ENCODE peak calls at places on chromosomes 3 and 15, in six cellular contexts. One of them, this sample, is unnamed.

GRCh38 chr3:195063596-195064193 is 207.3 kb downstream of the XXYLT1 start:
- DNase-seq in activated CD4-positive, alpha-beta T cell treated with anti-CD3 and anti-CD28 coated beads, Interleukin-2, amount 10 ng/mL, durations not matched to agents 24 days and 14 days: no peak
- DNase-seq in stimulated activated CD4-positive, alpha-beta T cell treated with anti-CD3 and anti-CD28 coated beads, Interleukin-15, amount 100 ng/mL, for 24 hours: no peak
- DNase-seq in T-helper 2 cell: no peak
- DNase-seq in DMS53: peak; percentile 34
- DNase-seq in T follicular helper cell: no peak
- DNase-seq in this sample: no peak

GRCh38 chr3:115630850-115631249 is 7.5 kb downstream of the GAP43 start:
- DNase-seq in activated CD4-positive, alpha-beta T cell treated with anti-CD3 and anti-CD28 coated beads, Interleukin-2, amount 10 ng/mL, durations not matched to agents 24 days and 14 days: no peak
- DNase-seq in stimulated activated CD4-positive, alpha-beta T cell treated with anti-CD3 and anti-CD28 coated beads, Interleukin-15, amount 100 ng/mL, for 24 hours: no peak
- DNase-seq in T-helper 2 cell: no peak
- DNase-seq in DMS53: no peak
- DNase-seq in T follicular helper cell: no peak
- DNase-seq in this sample: no peak

GRCh38 chr3:104133630-104134029 is 1233.1 kb upstream of the ALCAM start:
- DNase-seq in activated CD4-positive, alpha-beta T cell treated with anti-CD3 and anti-CD28 coated beads, Interleukin-2, amount 10 ng/mL, durations not matched to agents 24 days and 14 days: no peak
- DNase-seq in stimulated activated CD4-positive, alpha-beta T cell treated with anti-CD3 and anti-CD28 coated beads, Interleukin-15, amount 100 ng/mL, for 24 hours: no peak
- DNase-seq in T-helper 2 cell: no peak
- DNase-seq in DMS53: peak; percentile 30
- DNase-seq in T follicular helper cell: no peak
- DNase-seq in this sample: no peak

GRCh38 chr15:85501574-85501973 is 121.2 kb downstream of the AKAP13 start:
- DNase-seq in activated CD4-positive, alpha-beta T cell treated with anti-CD3 and anti-CD28 coated beads, Interleukin-2, amount 10 ng/mL, durations not matched to agents 24 days and 14 days: no peak
- DNase-seq in stimulated activated CD4-positive, alpha-beta T cell treated with anti-CD3 and anti-CD28 coated beads, Interleukin-15, amount 100 ng/mL, for 24 hours: no peak
- DNase-seq in T-helper 2 cell: no peak
- DNase-seq in DMS53: no peak
- DNase-seq in T follicular helper cell: no peak
- DNase-seq in this sample: no peak

GRCh38 chr3:188524057-188524456 is 370.1 kb downstream of the LPP start:
- DNase-seq in activated CD4-positive, alpha-beta T cell treated with anti-CD3 and anti-CD28 coated beads, Interleukin-2, amount 10 ng/mL, durations not matched to agents 24 days and 14 days: no peak
- DNase-seq in stimulated activated CD4-positive, alpha-beta T cell treated with anti-CD3 and anti-CD28 coated beads, Interleukin-15, amount 100 ng/mL, for 24 hours: no peak
- DNase-seq in T-helper 2 cell: no peak
- DNase-seq in DMS53: no peak
- DNase-seq in T follicular helper cell: no peak
- DNase-seq in this sample: no peak

GRCh38 chr15:99275061-99275460 is 23.8 kb downstream of the LRRC28 start:
- DNase-seq in activated CD4-positive, alpha-beta T cell treated with anti-CD3 and anti-CD28 coated beads, Interleukin-2, amount 10 ng/mL, durations not matched to agents 24 days and 14 days: peak; percentile 46
- DNase-seq in stimulated activated CD4-positive, alpha-beta T cell treated with anti-CD3 and anti-CD28 coated beads, Interleukin-15, amount 100 ng/mL, for 24 hours: no peak
- DNase-seq in T-helper 2 cell: no peak
- DNase-seq in DMS53: no peak
- DNase-seq in T follicular helper cell: no peak
- DNase-seq in this sample: no peak

GRCh38 chr3:42489937-42490227 is 12.6 kb upstream of the VIPR1 start:
- DNase-seq in activated CD4-positive, alpha-beta T cell treated with anti-CD3 and anti-CD28 coated beads, Interleukin-2, amount 10 ng/mL, durations not matched to agents 24 days and 14 days: no peak
- DNase-seq in stimulated activated CD4-positive, alpha-beta T cell treated with anti-CD3 and anti-CD28 coated beads, Interleukin-15, amount 100 ng/mL, for 24 hours: no peak
- DNase-seq in T-helper 2 cell: no peak
- DNase-seq in DMS53: no peak
- DNase-seq in T follicular helper cell: no peak
- DNase-seq in this sample: no peak

GRCh38 chr15:79811406-79812405 is 85.1 kb downstream of the MTHFS start:
- DNase-seq in activated CD4-positive, alpha-beta T cell treated with anti-CD3 and anti-CD28 coated beads, Interleukin-2, amount 10 ng/mL, durations not matched to agents 24 days and 14 days: no peak
- DNase-seq in stimulated activated CD4-positive, alpha-beta T cell treated with anti-CD3 and anti-CD28 coated beads, Interleukin-15, amount 100 ng/mL, for 24 hours: no peak
- DNase-seq in T-helper 2 cell: no peak
- DNase-seq in DMS53: no peak
- DNase-seq in T follicular helper cell: no peak
- DNase-seq in this sample: peak; percentile 61

GRCh38 chr3:22089284-22089683 is 338.3 kb upstream of the ZNF385D start:
- DNase-seq in activated CD4-positive, alpha-beta T cell treated with anti-CD3 and anti-CD28 coated beads, Interleukin-2, amount 10 ng/mL, durations not matched to agents 24 days and 14 days: peak; percentile 54
- DNase-seq in stimulated activated CD4-positive, alpha-beta T cell treated with anti-CD3 and anti-CD28 coated beads, Interleukin-15, amount 100 ng/mL, for 24 hours: peak; percentile 1
- DNase-seq in T-helper 2 cell: no peak
- DNase-seq in DMS53: peak; percentile 69
- DNase-seq in T follicular helper cell: no peak
- DNase-seq in this sample: peak; percentile 7

GRCh38 chr3:26825454-26825853 is 202.9 kb downstream of the LRRC3B start:
- DNase-seq in activated CD4-positive, alpha-beta T cell treated with anti-CD3 and anti-CD28 coated beads, Interleukin-2, amount 10 ng/mL, durations not matched to agents 24 days and 14 days: no peak
- DNase-seq in stimulated activated CD4-positive, alpha-beta T cell treated with anti-CD3 and anti-CD28 coated beads, Interleukin-15, amount 100 ng/mL, for 24 hours: no peak
- DNase-seq in T-helper 2 cell: no peak
- DNase-seq in DMS53: no peak
- DNase-seq in T follicular helper cell: no peak
- DNase-seq in this sample: no peak

GRCh38 chr3:167728176-167728575 is 6.5 kb downstream of the PDCD10 start:
- DNase-seq in activated CD4-positive, alpha-beta T cell treated with anti-CD3 and anti-CD28 coated beads, Interleukin-2, amount 10 ng/mL, durations not matched to agents 24 days and 14 days: no peak
- DNase-seq in stimulated activated CD4-positive, alpha-beta T cell treated with anti-CD3 and anti-CD28 coated beads, Interleukin-15, amount 100 ng/mL, for 24 hours: no peak
- DNase-seq in T-helper 2 cell: no peak
- DNase-seq in DMS53: no peak
- DNase-seq in T follicular helper cell: no peak
- DNase-seq in this sample: peak; percentile 51

GRCh38 chr3:10949197-10949596 is 43.4 kb upstream of the SLC6A1 start:
- DNase-seq in activated CD4-positive, alpha-beta T cell treated with anti-CD3 and anti-CD28 coated beads, Interleukin-2, amount 10 ng/mL, durations not matched to agents 24 days and 14 days: no peak
- DNase-seq in stimulated activated CD4-positive, alpha-beta T cell treated with anti-CD3 and anti-CD28 coated beads, Interleukin-15, amount 100 ng/mL, for 24 hours: no peak
- DNase-seq in T-helper 2 cell: no peak
- DNase-seq in DMS53: no peak
- DNase-seq in T follicular helper cell: no peak
- DNase-seq in this sample: no peak

GRCh38 chr3:155555479-155556065 is 189.3 kb downstream of the PLCH1 start:
- DNase-seq in activated CD4-positive, alpha-beta T cell treated with anti-CD3 and anti-CD28 coated beads, Interleukin-2, amount 10 ng/mL, durations not matched to agents 24 days and 14 days: no peak
- DNase-seq in stimulated activated CD4-positive, alpha-beta T cell treated with anti-CD3 and anti-CD28 coated beads, Interleukin-15, amount 100 ng/mL, for 24 hours: no peak
- DNase-seq in T-helper 2 cell: no peak
- DNase-seq in DMS53: peak; percentile 51
- DNase-seq in T follicular helper cell: no peak
- DNase-seq in this sample: no peak

GRCh38 chr3:7607669-7608068 is 746.8 kb downstream of the GRM7 start:
- DNase-seq in activated CD4-positive, alpha-beta T cell treated with anti-CD3 and anti-CD28 coated beads, Interleukin-2, amount 10 ng/mL, durations not matched to agents 24 days and 14 days: no peak
- DNase-seq in stimulated activated CD4-positive, alpha-beta T cell treated with anti-CD3 and anti-CD28 coated beads, Interleukin-15, amount 100 ng/mL, for 24 hours: no peak
- DNase-seq in T-helper 2 cell: no peak
- DNase-seq in DMS53: no peak
- DNase-seq in T follicular helper cell: no peak
- DNase-seq in this sample: no peak

GRCh38 chr3:108461641-108462040 is 48.8 kb downstream of the MYH15 start:
- DNase-seq in activated CD4-positive, alpha-beta T cell treated with anti-CD3 and anti-CD28 coated beads, Interleukin-2, amount 10 ng/mL, durations not matched to agents 24 days and 14 days: no peak
- DNase-seq in stimulated activated CD4-positive, alpha-beta T cell treated with anti-CD3 and anti-CD28 coated beads, Interleukin-15, amount 100 ng/mL, for 24 hours: no peak
- DNase-seq in T-helper 2 cell: no peak
- DNase-seq in DMS53: no peak
- DNase-seq in T follicular helper cell: no peak
- DNase-seq in this sample: peak; percentile 31

GRCh38 chr3:194166682-194167479 is 30.9 kb downstream of the HES1 start:
- DNase-seq in activated CD4-positive, alpha-beta T cell treated with anti-CD3 and anti-CD28 coated beads, Interleukin-2, amount 10 ng/mL, durations not matched to agents 24 days and 14 days: no peak
- DNase-seq in stimulated activated CD4-positive, alpha-beta T cell treated with anti-CD3 and anti-CD28 coated beads, Interleukin-15, amount 100 ng/mL, for 24 hours: no peak
- DNase-seq in T-helper 2 cell: no peak
- DNase-seq in DMS53: peak; percentile 41
- DNase-seq in T follicular helper cell: no peak
- DNase-seq in this sample: no peak

GRCh38 chr3:159783780-159784747 is 204.6 kb upstream of the IL12A start:
- DNase-seq in activated CD4-positive, alpha-beta T cell treated with anti-CD3 and anti-CD28 coated beads, Interleukin-2, amount 10 ng/mL, durations not matched to agents 24 days and 14 days: no peak
- DNase-seq in stimulated activated CD4-positive, alpha-beta T cell treated with anti-CD3 and anti-CD28 coated beads, Interleukin-15, amount 100 ng/mL, for 24 hours: no peak
- DNase-seq in T-helper 2 cell: no peak
- DNase-seq in DMS53: peak; percentile 10
- DNase-seq in T follicular helper cell: no peak
- DNase-seq in this sample: no peak

GRCh38 chr3:12170207-12170606 is 11.5 kb upstream of the TIMP4 start:
- DNase-seq in activated CD4-positive, alpha-beta T cell treated with anti-CD3 and anti-CD28 coated beads, Interleukin-2, amount 10 ng/mL, durations not matched to agents 24 days and 14 days: no peak
- DNase-seq in stimulated activated CD4-positive, alpha-beta T cell treated with anti-CD3 and anti-CD28 coated beads, Interleukin-15, amount 100 ng/mL, for 24 hours: no peak
- DNase-seq in T-helper 2 cell: no peak
- DNase-seq in DMS53: no peak
- DNase-seq in T follicular helper cell: no peak
- DNase-seq in this sample: peak; percentile 34

GRCh38 chr15:43441316-43441715 is 51.6 kb downstream of the TP53BP1 start:
- DNase-seq in activated CD4-positive, alpha-beta T cell treated with anti-CD3 and anti-CD28 coated beads, Interleukin-2, amount 10 ng/mL, durations not matched to agents 24 days and 14 days: peak; percentile 76
- DNase-seq in stimulated activated CD4-positive, alpha-beta T cell treated with anti-CD3 and anti-CD28 coated beads, Interleukin-15, amount 100 ng/mL, for 24 hours: no peak
- DNase-seq in T-helper 2 cell: no peak
- DNase-seq in DMS53: peak; percentile 72
- DNase-seq in T follicular helper cell: no peak
- DNase-seq in this sample: peak; percentile 23

GRCh38 chr15:79028411-79028964 is 62.1 kb downstream of the RASGRF1 start:
- DNase-seq in activated CD4-positive, alpha-beta T cell treated with anti-CD3 and anti-CD28 coated beads, Interleukin-2, amount 10 ng/mL, durations not matched to agents 24 days and 14 days: peak; percentile 77
- DNase-seq in stimulated activated CD4-positive, alpha-beta T cell treated with anti-CD3 and anti-CD28 coated beads, Interleukin-15, amount 100 ng/mL, for 24 hours: peak; percentile 57
- DNase-seq in T-helper 2 cell: no peak
- DNase-seq in DMS53: peak; percentile 53
- DNase-seq in T follicular helper cell: no peak
- DNase-seq in this sample: peak; percentile 63

GRCh38 chr15:39079296-39079834 is 501.5 kb upstream of the THBS1 start:
- DNase-seq in activated CD4-positive, alpha-beta T cell treated with anti-CD3 and anti-CD28 coated beads, Interleukin-2, amount 10 ng/mL, durations not matched to agents 24 days and 14 days: no peak
- DNase-seq in stimulated activated CD4-positive, alpha-beta T cell treated with anti-CD3 and anti-CD28 coated beads, Interleukin-15, amount 100 ng/mL, for 24 hours: no peak
- DNase-seq in T-helper 2 cell: no peak
- DNase-seq in DMS53: no peak
- DNase-seq in T follicular helper cell: no peak
- DNase-seq in this sample: peak; percentile 25

GRCh38 chr15:52790166-52790708 is at the start of gene ONECUT1:
- DNase-seq in activated CD4-positive, alpha-beta T cell treated with anti-CD3 and anti-CD28 coated beads, Interleukin-2, amount 10 ng/mL, durations not matched to agents 24 days and 14 days: peak; percentile 85
- DNase-seq in stimulated activated CD4-positive, alpha-beta T cell treated with anti-CD3 and anti-CD28 coated beads, Interleukin-15, amount 100 ng/mL, for 24 hours: peak; percentile 69
- DNase-seq in T-helper 2 cell: no peak
- DNase-seq in DMS53: peak; percentile 78
- DNase-seq in T follicular helper cell: no peak
- DNase-seq in this sample: peak; percentile 95

GRCh38 chr3:151766454-151766853 is 32.7 kb downstream of the AADACL2 start:
- DNase-seq in activated CD4-positive, alpha-beta T cell treated with anti-CD3 and anti-CD28 coated beads, Interleukin-2, amount 10 ng/mL, durations not matched to agents 24 days and 14 days: no peak
- DNase-seq in stimulated activated CD4-positive, alpha-beta T cell treated with anti-CD3 and anti-CD28 coated beads, Interleukin-15, amount 100 ng/mL, for 24 hours: no peak
- DNase-seq in T-helper 2 cell: no peak
- DNase-seq in DMS53: no peak
- DNase-seq in T follicular helper cell: no peak
- DNase-seq in this sample: no peak

GRCh38 chr3:15331606-15332404 is 581 bp downstream of the SH3BP5 start:
- DNase-seq in activated CD4-positive, alpha-beta T cell treated with anti-CD3 and anti-CD28 coated beads, Interleukin-2, amount 10 ng/mL, durations not matched to agents 24 days and 14 days: peak; percentile 79
- DNase-seq in stimulated activated CD4-positive, alpha-beta T cell treated with anti-CD3 and anti-CD28 coated beads, Interleukin-15, amount 100 ng/mL, for 24 hours: peak; percentile 58
- DNase-seq in T-helper 2 cell: peak; percentile 19
- DNase-seq in DMS53: peak; percentile 34
- DNase-seq in T follicular helper cell: peak; percentile 16
- DNase-seq in this sample: peak; percentile 51

GRCh38 chr3:96813820-96814580 is 394 bp upstream of the EPHA6 start:
- DNase-seq in activated CD4-positive, alpha-beta T cell treated with anti-CD3 and anti-CD28 coated beads, Interleukin-2, amount 10 ng/mL, durations not matched to agents 24 days and 14 days: peak; percentile 69
- DNase-seq in stimulated activated CD4-positive, alpha-beta T cell treated with anti-CD3 and anti-CD28 coated beads, Interleukin-15, amount 100 ng/mL, for 24 hours: peak; percentile 12
- DNase-seq in T-helper 2 cell: no peak
- DNase-seq in DMS53: peak; percentile 82
- DNase-seq in T follicular helper cell: no peak
- DNase-seq in this sample: peak; percentile 67

GRCh38 chr3:25007974-25008658 is 419.9 kb upstream of the RARB start:
- DNase-seq in activated CD4-positive, alpha-beta T cell treated with anti-CD3 and anti-CD28 coated beads, Interleukin-2, amount 10 ng/mL, durations not matched to agents 24 days and 14 days: no peak
- DNase-seq in stimulated activated CD4-positive, alpha-beta T cell treated with anti-CD3 and anti-CD28 coated beads, Interleukin-15, amount 100 ng/mL, for 24 hours: no peak
- DNase-seq in T-helper 2 cell: no peak
- DNase-seq in DMS53: no peak
- DNase-seq in T follicular helper cell: no peak
- DNase-seq in this sample: no peak

GRCh38 chr15:60372223-60372622 is 25.6 kb downstream of the ANXA2 start:
- DNase-seq in activated CD4-positive, alpha-beta T cell treated with anti-CD3 and anti-CD28 coated beads, Interleukin-2, amount 10 ng/mL, durations not matched to agents 24 days and 14 days: no peak
- DNase-seq in stimulated activated CD4-positive, alpha-beta T cell treated with anti-CD3 and anti-CD28 coated beads, Interleukin-15, amount 100 ng/mL, for 24 hours: no peak
- DNase-seq in T-helper 2 cell: no peak
- DNase-seq in DMS53: no peak
- DNase-seq in T follicular helper cell: no peak
- DNase-seq in this sample: no peak

GRCh38 chr15:90362936-90363212 is 10.8 kb downstream of the ZNF774 start:
- DNase-seq in activated CD4-positive, alpha-beta T cell treated with anti-CD3 and anti-CD28 coated beads, Interleukin-2, amount 10 ng/mL, durations not matched to agents 24 days and 14 days: no peak
- DNase-seq in stimulated activated CD4-positive, alpha-beta T cell treated with anti-CD3 and anti-CD28 coated beads, Interleukin-15, amount 100 ng/mL, for 24 hours: no peak
- DNase-seq in T-helper 2 cell: no peak
- DNase-seq in DMS53: no peak
- DNase-seq in T follicular helper cell: no peak
- DNase-seq in this sample: peak; percentile 81

GRCh38 chr3:184543848-184544512 is 17.6 kb upstream of the EPHB3 start:
- DNase-seq in activated CD4-positive, alpha-beta T cell treated with anti-CD3 and anti-CD28 coated beads, Interleukin-2, amount 10 ng/mL, durations not matched to agents 24 days and 14 days: peak; percentile 94
- DNase-seq in stimulated activated CD4-positive, alpha-beta T cell treated with anti-CD3 and anti-CD28 coated beads, Interleukin-15, amount 100 ng/mL, for 24 hours: peak; percentile 81
- DNase-seq in T-helper 2 cell: no peak
- DNase-seq in DMS53: peak; percentile 92
- DNase-seq in T follicular helper cell: peak; percentile 58
- DNase-seq in this sample: peak; percentile 89

GRCh38 chr3:56144792-56145191 is 323.5 kb downstream of the ERC2 start:
- DNase-seq in activated CD4-positive, alpha-beta T cell treated with anti-CD3 and anti-CD28 coated beads, Interleukin-2, amount 10 ng/mL, durations not matched to agents 24 days and 14 days: no peak
- DNase-seq in stimulated activated CD4-positive, alpha-beta T cell treated with anti-CD3 and anti-CD28 coated beads, Interleukin-15, amount 100 ng/mL, for 24 hours: no peak
- DNase-seq in T-helper 2 cell: no peak
- DNase-seq in DMS53: no peak
- DNase-seq in T follicular helper cell: no peak
- DNase-seq in this sample: peak; percentile 27

GRCh38 chr15:66608159-66608558 is 42.4 kb upstream of the LCTL start:
- DNase-seq in activated CD4-positive, alpha-beta T cell treated with anti-CD3 and anti-CD28 coated beads, Interleukin-2, amount 10 ng/mL, durations not matched to agents 24 days and 14 days: no peak
- DNase-seq in stimulated activated CD4-positive, alpha-beta T cell treated with anti-CD3 and anti-CD28 coated beads, Interleukin-15, amount 100 ng/mL, for 24 hours: no peak
- DNase-seq in T-helper 2 cell: no peak
- DNase-seq in DMS53: no peak
- DNase-seq in T follicular helper cell: no peak
- DNase-seq in this sample: no peak

GRCh38 chr15:76203346-76203745 is 107.9 kb downstream of the ETFA start:
- DNase-seq in activated CD4-positive, alpha-beta T cell treated with anti-CD3 and anti-CD28 coated beads, Interleukin-2, amount 10 ng/mL, durations not matched to agents 24 days and 14 days: no peak
- DNase-seq in stimulated activated CD4-positive, alpha-beta T cell treated with anti-CD3 and anti-CD28 coated beads, Interleukin-15, amount 100 ng/mL, for 24 hours: no peak
- DNase-seq in T-helper 2 cell: no peak
- DNase-seq in DMS53: no peak
- DNase-seq in T follicular helper cell: no peak
- DNase-seq in this sample: no peak

GRCh38 chr15:39269352-39269751 is 311.5 kb upstream of the THBS1 start:
- DNase-seq in activated CD4-positive, alpha-beta T cell treated with anti-CD3 and anti-CD28 coated beads, Interleukin-2, amount 10 ng/mL, durations not matched to agents 24 days and 14 days: no peak
- DNase-seq in stimulated activated CD4-positive, alpha-beta T cell treated with anti-CD3 and anti-CD28 coated beads, Interleukin-15, amount 100 ng/mL, for 24 hours: no peak
- DNase-seq in T-helper 2 cell: no peak
- DNase-seq in DMS53: peak; percentile 47
- DNase-seq in T follicular helper cell: no peak
- DNase-seq in this sample: no peak

GRCh38 chr3:13525827-13526625 is 22.9 kb upstream of the FBLN2 start:
- DNase-seq in activated CD4-positive, alpha-beta T cell treated with anti-CD3 and anti-CD28 coated beads, Interleukin-2, amount 10 ng/mL, durations not matched to agents 24 days and 14 days: no peak
- DNase-seq in stimulated activated CD4-positive, alpha-beta T cell treated with anti-CD3 and anti-CD28 coated beads, Interleukin-15, amount 100 ng/mL, for 24 hours: no peak
- DNase-seq in T-helper 2 cell: no peak
- DNase-seq in DMS53: no peak
- DNase-seq in T follicular helper cell: no peak
- DNase-seq in this sample: peak; percentile 62

GRCh38 chr3:101890716-101891115 is 41.4 kb downstream of the NFKBIZ start:
- DNase-seq in activated CD4-positive, alpha-beta T cell treated with anti-CD3 and anti-CD28 coated beads, Interleukin-2, amount 10 ng/mL, durations not matched to agents 24 days and 14 days: no peak
- DNase-seq in stimulated activated CD4-positive, alpha-beta T cell treated with anti-CD3 and anti-CD28 coated beads, Interleukin-15, amount 100 ng/mL, for 24 hours: no peak
- DNase-seq in T-helper 2 cell: no peak
- DNase-seq in DMS53: no peak
- DNase-seq in T follicular helper cell: no peak
- DNase-seq in this sample: peak; percentile 29

GRCh38 chr3:135908225-135908624 is 57.3 kb upstream of the PPP2R3A start:
- DNase-seq in activated CD4-positive, alpha-beta T cell treated with anti-CD3 and anti-CD28 coated beads, Interleukin-2, amount 10 ng/mL, durations not matched to agents 24 days and 14 days: no peak
- DNase-seq in stimulated activated CD4-positive, alpha-beta T cell treated with anti-CD3 and anti-CD28 coated beads, Interleukin-15, amount 100 ng/mL, for 24 hours: no peak
- DNase-seq in T-helper 2 cell: no peak
- DNase-seq in DMS53: peak; percentile 27
- DNase-seq in T follicular helper cell: no peak
- DNase-seq in this sample: no peak

GRCh38 chr3:109224333-109224732 is 87.8 kb downstream of the C3orf85 start:
- DNase-seq in activated CD4-positive, alpha-beta T cell treated with anti-CD3 and anti-CD28 coated beads, Interleukin-2, amount 10 ng/mL, durations not matched to agents 24 days and 14 days: peak; percentile 55
- DNase-seq in stimulated activated CD4-positive, alpha-beta T cell treated with anti-CD3 and anti-CD28 coated beads, Interleukin-15, amount 100 ng/mL, for 24 hours: peak; percentile 13
- DNase-seq in T-helper 2 cell: no peak
- DNase-seq in DMS53: peak; percentile 83
- DNase-seq in T follicular helper cell: no peak
- DNase-seq in this sample: no peak

GRCh38 chr3:144312702-144313101 is 341.1 kb downstream of the DIPK2A start:
- DNase-seq in activated CD4-positive, alpha-beta T cell treated with anti-CD3 and anti-CD28 coated beads, Interleukin-2, amount 10 ng/mL, durations not matched to agents 24 days and 14 days: no peak
- DNase-seq in stimulated activated CD4-positive, alpha-beta T cell treated with anti-CD3 and anti-CD28 coated beads, Interleukin-15, amount 100 ng/mL, for 24 hours: no peak
- DNase-seq in T-helper 2 cell: no peak
- DNase-seq in DMS53: no peak
- DNase-seq in T follicular helper cell: no peak
- DNase-seq in this sample: no peak

GRCh38 chr15:34609102-34609501 is 25.7 kb upstream of the GOLGA8B start:
- DNase-seq in activated CD4-positive, alpha-beta T cell treated with anti-CD3 and anti-CD28 coated beads, Interleukin-2, amount 10 ng/mL, durations not matched to agents 24 days and 14 days: no peak
- DNase-seq in stimulated activated CD4-positive, alpha-beta T cell treated with anti-CD3 and anti-CD28 coated beads, Interleukin-15, amount 100 ng/mL, for 24 hours: no peak
- DNase-seq in T-helper 2 cell: no peak
- DNase-seq in DMS53: no peak
- DNase-seq in T follicular helper cell: no peak
- DNase-seq in this sample: no peak

This sample was measured in GM03348.